ENCODE peak calls at places on chromosomes 7 and 10, in five cellular contexts. U is GM20000, B is body of pancreas, P is Calu3, G is GM12865. H is an unnamed sample.

GRCh38 chr7:75696263-75697037 is 42.3 kb downstream of the HIP1 start:
- DNase-seq in U (no peak), B (no peak), P (no peak), G (no peak), H (no peak)

GRCh38 chr7:144834516-144835165 is 1.2 kb downstream of the TPK1 start:
- DNase-seq in U (peak; percentile 73), B (peak; percentile 53), P (peak; percentile 26), G (peak; percentile 77), H (peak; percentile 46)

GRCh38 chr10:50807851-50808776 is 68.4 kb downstream of the ASAH2B start:
- DNase-seq in U (no peak), B (peak; percentile 77), P (peak; percentile 15), G (no peak), H (no peak)

GRCh38 chr7:39589323-39590111 is 23.3 kb downstream of the YAE1 start:
- DNase-seq in U (peak; percentile 61), B (peak; percentile 51), P (peak; percentile 58), G (peak; percentile 78), H (peak; percentile 82)

GRCh38 chr7:98855610-98856009 is 14.2 kb downstream of the TMEM130 start:
- DNase-seq in U (no peak), B (no peak), P (no peak), G (no peak), H (no peak)

GRCh38 chr10:12484945-12485805 is 135.8 kb downstream of the CAMK1D start:
- DNase-seq in U (peak; percentile 67), B (peak; percentile 64), P (peak; percentile 38), G (peak; percentile 91), H (peak; percentile 4)

GRCh38 chr7:107690611-107691010 is 30.0 kb downstream of the SLC26A4 start:
- DNase-seq in U (no peak), B (no peak), P (no peak), G (no peak), H (peak; percentile 53)

GRCh38 chr7:157012113-157012547 is 1.7 kb upstream of the MNX1 start:
- DNase-seq in U (no peak), B (no peak), P (no peak), G (no peak), H (no peak)

GRCh38 chr7:145692237-145692950 is 424.2 kb upstream of the CNTNAP2 start:
- DNase-seq in U (no peak), B (no peak), P (no peak), G (no peak), H (no peak)

GRCh38 chr10:61592581-61592980 is 70.1 kb upstream of the CABCOCO1 start:
- DNase-seq in U (no peak), B (no peak), P (peak; percentile 26), G (peak; percentile 38), H (peak; percentile 10)

GRCh38 chr7:111059826-111060225 is 31.1 kb upstream of the LRRN3 start:
- DNase-seq in U (no peak), B (no peak), P (no peak), G (no peak), H (no peak)

GRCh38 chr10:5588603-5589002 is 63.8 kb downstream of the CALML3 start:
- DNase-seq in U (no peak), B (no peak), P (no peak), G (no peak), H (no peak)

H was measured in fibroblast of villous mesenchyme.